ENCODE peak calls at places on chromosomes 16 and 17, in five cellular contexts. N is neuronal stem cell, P is H9, V is H1, G is mesenchymal stem cell. E is an unnamed sample.

GRCh38 chr16:842631-843560 is 42.4 kb upstream of the GNG13 start:
- DNase-seq in P (no peak), V (no peak), N (no peak), G (no peak), E (no peak)

GRCh38 chr17:49035470-49036269 is 38.5 kb downstream of the IGF2BP1 start:
- DNase-seq in P (peak), V (peak), G (peak), N (no peak), E (peak)

GRCh38 chr17:33905338-33905800 is 349.7 kb upstream of the CCL2 start:
- DNase-seq in G (no peak), N (no peak), P (no peak), V (no peak), E (no peak)

GRCh38 chr16:72085002-72085401 is 8.4 kb downstream of the TXNL4B start:
- DNase-seq in N (no peak), V (no peak), G (no peak), P (no peak), E (no peak)

GRCh38 chr16:78099372-78100161 is at the start of gene WWOX:
- DNase-seq in G (peak), P (peak), V (peak), N (peak), E (peak)

GRCh38 chr17:66406701-66407644 is 104.6 kb downstream of the PRKCA start:
- DNase-seq in P (no peak), N (no peak), V (no peak), G (no peak), E (no peak)

GRCh38 chr17:76223802-76224201 is 16.5 kb downstream of the RNF157 start:
- DNase-seq in N (no peak), G (no peak), V (peak), P (no peak), E (no peak)

GRCh38 chr17:64343833-64344637 is 46.6 kb downstream of the PECAM1 start:
- DNase-seq in N (peak), V (no peak), G (peak), P (no peak), E (peak)

GRCh38 chr17:29549169-29549935 is 17.5 kb downstream of the ABHD15 start:
- DNase-seq in G (peak), N (no peak), V (no peak), P (no peak), E (peak)

GRCh38 chr17:42698736-42699414 is 16.5 kb downstream of the CNTNAP1 start:
- DNase-seq in N (no peak), P (no peak), G (peak), V (no peak), E (peak)

GRCh38 chr17:59668816-59669215 is 38.4 kb downstream of the PTRH2 start:
- DNase-seq in G (peak), P (no peak), V (no peak), N (no peak), E (peak)

GRCh38 chr17:72407336-72408121 is 286.7 kb downstream of the SOX9 start:
- DNase-seq in P (peak), G (peak), N (no peak), V (no peak), E (peak)

GRCh38 chr17:49210158-49211029 is at the start of the genes ABI3 and GNGT2:
- DNase-seq in G (peak), N (no peak), V (peak), P (peak), E (peak)

GRCh38 chr17:48625502-48626201 is 506 bp downstream of the HOXB9 start:
- DNase-seq in P (peak), V (peak), G (peak), N (no peak), E (no peak)

GRCh38 chr17:75516619-75517276 is 420 bp downstream of the TSEN54 start:
- DNase-seq in V (peak), N (peak), G (peak), P (no peak), E (no peak)

GRCh38 chr17:22492331-22492730 is 800.0 kb downstream of the KCNJ18 start:
- DNase-seq in N (no peak), P (no peak), V (no peak), G (no peak), E (no peak)

GRCh38 chr16:2913603-2914002 is 1.9 kb downstream of the FLYWCH1 start:
- DNase-seq in G (no peak), V (no peak), N (no peak), P (no peak), E (no peak)

GRCh38 chr17:51617876-51618455 is 357.6 kb downstream of the UTP18 start:
- DNase-seq in P (no peak), G (no peak), N (no peak), V (no peak), E (no peak)

GRCh38 chr16:89187337-89188063 is 12.8 kb downstream of the SLC22A31 start:
- DNase-seq in G (peak), V (peak), P (no peak), N (no peak), E (no peak)

GRCh38 chr16:66004706-66005105 is 361.8 kb upstream of the CDH5 start:
- DNase-seq in G (no peak), P (no peak), N (no peak), V (no peak), E (peak)

GRCh38 chr17:75695141-75695829 is 26.0 kb upstream of the ITGB4 start:
- DNase-seq in P (no peak), V (no peak), N (no peak), G (peak), E (peak)

GRCh38 chr16:83837566-83837965 is 29.8 kb downstream of the HSBP1 start:
- DNase-seq in G (no peak), P (no peak), N (no peak), V (no peak), E (no peak)

GRCh38 chr16:83842291-83842690 is 34.5 kb downstream of the HSBP1 start:
- DNase-seq in V (no peak), N (no peak), P (no peak), G (no peak), E (no peak)

GRCh38 chr16:83839561-83839960 is 31.8 kb downstream of the HSBP1 start:
- DNase-seq in P (no peak), V (no peak), N (no peak), G (no peak), E (no peak)

GRCh38 chr16:83838151-83838550 is 30.4 kb downstream of the HSBP1 start:
- DNase-seq in N (no peak), V (no peak), P (no peak), G (no peak), E (no peak)

GRCh38 chr16:83840060-83840617 is 32.4 kb downstream of the HSBP1 start:
- DNase-seq in V (no peak), N (no peak), G (no peak), P (no peak), E (no peak)
- H4K91ac ChIP-seq in V (peak), N (no peak), G (no peak), P (no peak), E (no peak)

DNA sequence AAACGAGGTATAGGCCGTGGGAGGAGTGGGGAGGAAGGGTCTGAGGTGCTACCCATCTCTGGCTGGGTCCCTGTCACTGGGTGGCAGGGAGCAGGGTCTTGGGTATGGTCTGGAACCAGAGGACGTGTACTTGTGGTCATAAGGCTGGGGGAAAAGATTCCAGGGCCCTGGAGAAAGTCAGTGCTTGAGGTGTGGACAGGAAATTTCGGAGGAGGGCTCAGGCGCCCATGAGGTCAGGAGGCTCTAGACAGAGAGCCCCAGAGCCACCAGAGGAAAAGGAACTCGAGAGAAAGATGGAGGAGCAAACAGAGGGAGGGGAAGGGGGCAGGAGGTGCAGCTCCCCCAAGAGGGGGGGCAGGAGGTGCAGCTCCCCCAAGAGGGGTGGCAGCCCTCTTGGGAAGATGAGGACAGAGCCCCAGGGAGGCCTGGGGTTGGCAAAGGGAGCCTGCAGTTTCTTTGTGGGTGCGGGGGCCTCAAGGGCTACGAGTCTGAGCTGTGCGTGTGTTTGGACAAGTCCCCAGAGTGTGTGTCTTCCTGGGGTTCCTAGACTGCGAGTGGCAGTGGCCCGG is 683 bp upstream of the SLC7A6 start:
- DNase-seq in G (no peak), V (no peak), N (no peak), P (no peak), E (no peak)
- H4K91ac ChIP-seq in G (peak), V (no peak), N (no peak), P (no peak), E (peak)

DNA sequence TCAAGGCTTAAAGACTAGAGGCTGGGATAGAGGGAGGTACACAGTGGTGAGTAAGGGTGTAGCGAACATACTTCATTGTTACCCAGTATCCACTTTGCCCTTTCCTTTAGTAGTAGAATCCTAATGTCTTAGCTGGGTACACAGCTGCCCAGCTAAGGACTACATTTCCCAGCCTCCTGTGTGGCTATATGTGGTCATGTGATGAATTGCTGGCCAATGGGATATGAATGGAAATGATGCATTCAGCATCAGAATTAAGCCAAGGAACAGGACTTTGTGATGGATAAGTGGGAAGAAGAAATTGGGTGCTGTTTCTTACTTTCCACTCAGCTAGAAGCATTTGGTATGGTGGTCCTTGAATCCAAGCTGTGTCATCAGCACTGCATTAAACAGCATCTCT is 55.9 kb downstream of the FOXL1 start:
- DNase-seq in V (no peak), G (peak), N (no peak), P (no peak), E (peak)
- H4K91ac ChIP-seq in V (no peak), G (no peak), N (no peak), P (no peak), E (no peak)

GRCh38 chr16:57479043-57479421 is 7.3 kb downstream of the DOK4 start:
- DNase-seq in N (no peak), V (peak), P (no peak), G (no peak), E (no peak)

GRCh38 chr16:57481421-57481820 is 4.9 kb downstream of the DOK4 start:
- DNase-seq in V (no peak), P (no peak), G (no peak), N (no peak), E (no peak)

GRCh38 chr16:57480754-57481230 is 5.5 kb downstream of the DOK4 start:
- DNase-seq in G (no peak), P (no peak), V (no peak), N (no peak), E (no peak)

GRCh38 chr16:57479422-57480126 is 6.7 kb downstream of the DOK4 start:
- DNase-seq in P (peak), V (peak), G (peak), N (no peak), E (peak)

DNA sequence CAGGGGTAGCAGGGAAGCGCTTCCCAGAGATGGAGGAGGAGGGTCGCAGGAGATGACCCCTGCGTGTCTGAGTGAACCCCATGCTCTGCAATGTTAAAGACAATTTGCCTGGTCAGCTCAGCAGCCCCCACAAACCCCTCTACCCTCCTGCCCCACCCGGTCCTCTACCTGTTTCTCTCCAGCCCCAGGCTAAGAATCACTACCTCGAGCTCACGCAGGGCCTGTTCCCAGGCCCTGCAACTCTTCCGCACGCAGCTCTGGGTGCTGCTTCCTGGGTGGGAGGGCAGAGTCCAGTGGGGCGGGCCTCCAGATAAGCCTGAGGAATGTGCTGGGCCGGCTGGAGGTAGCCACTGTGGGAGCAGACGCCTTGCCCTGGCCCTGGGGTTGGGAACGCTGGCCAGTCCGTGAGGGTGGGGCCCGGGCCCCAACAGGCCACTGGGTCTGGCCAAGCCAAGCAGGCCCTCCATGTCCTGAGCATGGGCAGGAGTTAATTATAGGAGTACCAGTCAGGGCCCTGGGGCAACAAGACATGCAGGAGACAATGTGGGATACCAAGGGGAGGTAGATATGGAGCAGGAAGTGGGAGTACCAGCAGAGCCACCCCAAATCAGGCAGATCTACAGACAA is 6.1 kb downstream of the DOK4 start:
- DNase-seq in N (no peak), P (no peak), G (peak), V (no peak), E (peak)
- H4K91ac ChIP-seq in N (no peak), P (no peak), G (peak), V (peak), E (peak)

GRCh38 chr17:82831818-82832200 is 8.0 kb downstream of the ZNF750 start:
- DNase-seq in G (no peak), N (no peak), P (no peak), V (no peak), E (no peak)
- H4K91ac ChIP-seq in G (no peak), N (no peak), P (no peak), V (no peak), E (no peak)

GRCh38 chr17:50210249-50211225 is 9.1 kb upstream of the COL1A1 start:
- DNase-seq in N (no peak), V (peak), P (peak), G (peak), E (peak)
- H4K91ac ChIP-seq in N (peak), V (peak), P (peak), G (peak), E (peak)

E was measured in IMR-90.